ENCODE peak calls at places on chromosomes 5 and 9, in seven cellular contexts. One of them, this sample, is unnamed.

GRCh38 chr5:39072915-39073758 is 1.1 kb downstream of the RICTOR start:
- DNase-seq in endodermal cell: peak
- DNase-seq in M059J: peak
- DNase-seq in IMR-90: peak
- DNase-seq in renal cortical epithelial cell: peak
- DNase-seq in neural crest cell: peak
- DNase-seq in activated gamma-delta T cell: peak
- DNase-seq in this sample: peak

GRCh38 chr5:171433352-171433698 is 13.9 kb downstream of the FGF18 start:
- DNase-seq in endodermal cell: no peak
- DNase-seq in M059J: no peak
- DNase-seq in IMR-90: no peak
- DNase-seq in renal cortical epithelial cell: no peak
- DNase-seq in neural crest cell: no peak
- DNase-seq in activated gamma-delta T cell: no peak
- DNase-seq in this sample: no peak

GRCh38 chr5:38472541-38472940 is 83.9 kb downstream of the LIFR start:
- DNase-seq in endodermal cell: no peak
- DNase-seq in M059J: no peak
- DNase-seq in IMR-90: no peak
- DNase-seq in renal cortical epithelial cell: no peak
- DNase-seq in neural crest cell: no peak
- DNase-seq in activated gamma-delta T cell: no peak
- DNase-seq in this sample: no peak

GRCh38 chr5:17343675-17344074 is 126.2 kb downstream of the BASP1 start:
- DNase-seq in endodermal cell: no peak
- DNase-seq in M059J: peak
- DNase-seq in IMR-90: peak
- DNase-seq in renal cortical epithelial cell: peak
- DNase-seq in neural crest cell: no peak
- DNase-seq in activated gamma-delta T cell: no peak
- DNase-seq in this sample: peak

GRCh38 chr5:73304381-73304780 is 131.4 kb downstream of the TMEM174 start:
- DNase-seq in endodermal cell: no peak
- DNase-seq in M059J: peak
- DNase-seq in IMR-90: no peak
- DNase-seq in renal cortical epithelial cell: peak
- DNase-seq in neural crest cell: no peak
- DNase-seq in activated gamma-delta T cell: no peak
- DNase-seq in this sample: peak

GRCh38 chr5:152437861-152438260 is 32.8 kb upstream of the NMUR2 start:
- DNase-seq in endodermal cell: peak
- DNase-seq in M059J: no peak
- DNase-seq in IMR-90: no peak
- DNase-seq in renal cortical epithelial cell: no peak
- DNase-seq in neural crest cell: no peak
- DNase-seq in activated gamma-delta T cell: no peak
- DNase-seq in this sample: no peak

GRCh38 chr5:132026516-132027008 is 15.1 kb upstream of the ACSL6 start:
- DNase-seq in endodermal cell: no peak
- DNase-seq in M059J: no peak
- DNase-seq in IMR-90: no peak
- DNase-seq in renal cortical epithelial cell: no peak
- DNase-seq in neural crest cell: no peak
- DNase-seq in activated gamma-delta T cell: peak
- DNase-seq in this sample: no peak

GRCh38 chr9:124483481-124483880 is 23.7 kb downstream of the NR5A1 start:
- DNase-seq in endodermal cell: no peak
- DNase-seq in M059J: no peak
- DNase-seq in IMR-90: no peak
- DNase-seq in renal cortical epithelial cell: no peak
- DNase-seq in neural crest cell: no peak
- DNase-seq in activated gamma-delta T cell: no peak
- DNase-seq in this sample: no peak

GRCh38 chr5:32984851-32985250 is 273.7 kb downstream of the NPR3 start:
- DNase-seq in endodermal cell: no peak
- DNase-seq in M059J: peak
- DNase-seq in IMR-90: peak
- DNase-seq in renal cortical epithelial cell: no peak
- DNase-seq in neural crest cell: no peak
- DNase-seq in activated gamma-delta T cell: no peak
- DNase-seq in this sample: peak

GRCh38 chr5:10123254-10123989 is 126.3 kb downstream of the ATPSCKMT start:
- DNase-seq in endodermal cell: no peak
- DNase-seq in M059J: no peak
- DNase-seq in IMR-90: no peak
- DNase-seq in renal cortical epithelial cell: no peak
- DNase-seq in neural crest cell: no peak
- DNase-seq in activated gamma-delta T cell: no peak
- DNase-seq in this sample: no peak

GRCh38 chr9:122053546-122053945 is 39.6 kb downstream of the TTLL11 start:
- DNase-seq in endodermal cell: no peak
- DNase-seq in M059J: no peak
- DNase-seq in IMR-90: no peak
- DNase-seq in renal cortical epithelial cell: no peak
- DNase-seq in neural crest cell: no peak
- DNase-seq in activated gamma-delta T cell: no peak
- DNase-seq in this sample: no peak

GRCh38 chr9:21522348-21522747 is 40.2 kb upstream of the IFNE start:
- DNase-seq in endodermal cell: no peak
- DNase-seq in M059J: no peak
- DNase-seq in IMR-90: no peak
- DNase-seq in renal cortical epithelial cell: no peak
- DNase-seq in neural crest cell: no peak
- DNase-seq in activated gamma-delta T cell: no peak
- DNase-seq in this sample: no peak

GRCh38 chr9:107226431-107226830 is 56.6 kb upstream of the RAD23B start:
- DNase-seq in endodermal cell: no peak
- DNase-seq in M059J: no peak
- DNase-seq in IMR-90: no peak
- DNase-seq in renal cortical epithelial cell: no peak
- DNase-seq in neural crest cell: no peak
- DNase-seq in activated gamma-delta T cell: no peak
- DNase-seq in this sample: no peak

GRCh38 chr5:39714036-39714698 is 289.4 kb upstream of the DAB2 start:
- DNase-seq in endodermal cell: peak
- DNase-seq in M059J: peak
- DNase-seq in IMR-90: peak
- DNase-seq in renal cortical epithelial cell: peak
- DNase-seq in neural crest cell: peak
- DNase-seq in activated gamma-delta T cell: no peak
- DNase-seq in this sample: peak

GRCh38 chr9:131999692-132000551 is 79.7 kb downstream of the MED27 start:
- DNase-seq in endodermal cell: no peak
- DNase-seq in M059J: peak
- DNase-seq in IMR-90: peak
- DNase-seq in renal cortical epithelial cell: peak
- DNase-seq in neural crest cell: no peak
- DNase-seq in activated gamma-delta T cell: no peak
- DNase-seq in this sample: peak

GRCh38 chr5:119275873-119276214 is 80.0 kb upstream of the TNFAIP8 start:
- DNase-seq in endodermal cell: no peak
- DNase-seq in M059J: no peak
- DNase-seq in IMR-90: no peak
- DNase-seq in renal cortical epithelial cell: no peak
- DNase-seq in neural crest cell: no peak
- DNase-seq in activated gamma-delta T cell: no peak
- DNase-seq in this sample: no peak

GRCh38 chr5:109914906-109915305 is 225.2 kb downstream of the MAN2A1 start:
- DNase-seq in endodermal cell: no peak
- DNase-seq in M059J: no peak
- DNase-seq in IMR-90: no peak
- DNase-seq in renal cortical epithelial cell: no peak
- DNase-seq in neural crest cell: no peak
- DNase-seq in activated gamma-delta T cell: no peak
- DNase-seq in this sample: no peak

GRCh38 chr9:136043386-136044054 is 51.6 kb downstream of the NACC2 start:
- DNase-seq in endodermal cell: peak
- DNase-seq in M059J: no peak
- DNase-seq in IMR-90: no peak
- DNase-seq in renal cortical epithelial cell: no peak
- DNase-seq in neural crest cell: no peak
- DNase-seq in activated gamma-delta T cell: no peak
- DNase-seq in this sample: no peak

GRCh38 chr5:5270958-5271605 is 131.0 kb downstream of the ADAMTS16 start:
- DNase-seq in endodermal cell: peak
- DNase-seq in M059J: peak
- DNase-seq in IMR-90: peak
- DNase-seq in renal cortical epithelial cell: peak
- DNase-seq in neural crest cell: peak
- DNase-seq in activated gamma-delta T cell: no peak
- DNase-seq in this sample: peak

GRCh38 chr5:10355071-10355889 is 1.8 kb downstream of the MARCHF6 start:
- DNase-seq in endodermal cell: no peak
- DNase-seq in M059J: no peak
- DNase-seq in IMR-90: peak
- DNase-seq in renal cortical epithelial cell: no peak
- DNase-seq in neural crest cell: no peak
- DNase-seq in activated gamma-delta T cell: no peak
- DNase-seq in this sample: peak

GRCh38 chr5:149015126-149015525 is 47.7 kb downstream of the SH3TC2 start:
- DNase-seq in endodermal cell: no peak
- DNase-seq in M059J: peak
- DNase-seq in IMR-90: no peak
- DNase-seq in renal cortical epithelial cell: peak
- DNase-seq in neural crest cell: no peak
- DNase-seq in activated gamma-delta T cell: no peak
- DNase-seq in this sample: peak

GRCh38 chr9:130240410-130241197 is 25.0 kb upstream of the HMCN2 start:
- DNase-seq in endodermal cell: peak
- DNase-seq in M059J: peak
- DNase-seq in IMR-90: peak
- DNase-seq in renal cortical epithelial cell: peak
- DNase-seq in neural crest cell: peak
- DNase-seq in activated gamma-delta T cell: no peak
- DNase-seq in this sample: peak

GRCh38 chr9:129312731-129313130 is 134.7 kb upstream of the IER5L start:
- DNase-seq in endodermal cell: no peak
- DNase-seq in M059J: no peak
- DNase-seq in IMR-90: no peak
- DNase-seq in renal cortical epithelial cell: no peak
- DNase-seq in neural crest cell: no peak
- DNase-seq in activated gamma-delta T cell: no peak
- DNase-seq in this sample: no peak

GRCh38 chr9:2299156-2299842 is 284.2 kb downstream of the SMARCA2 start:
- DNase-seq in endodermal cell: no peak
- DNase-seq in M059J: no peak
- DNase-seq in IMR-90: no peak
- DNase-seq in renal cortical epithelial cell: no peak
- DNase-seq in neural crest cell: no peak
- DNase-seq in activated gamma-delta T cell: no peak
- DNase-seq in this sample: peak